ENCODE peak calls at places on chromosome 17, in ten cellular contexts. O is effector memory CD4-positive, alpha-beta T cell; I is small intestine; R is CD4-positive, alpha-beta T cell; W is astrocyte; P is AG04450; A is cardiac muscle cell; E is upper lobe of right lung; V is mesenchymal stem cell; Q is HL-60. Z is an unnamed sample.

GRCh38 chr17:44137891-44138709 is 3.6 kb upstream of the HROB start:
- DNase-seq in O (peak), I (peak), R (peak), W (peak), P (peak), A (peak), E (peak), V (peak), Q (peak), Z (peak)

GRCh38 chr17:7393613-7394451 is 493 bp downstream of the PLSCR3 start:
- DNase-seq in O (peak), I (peak), R (peak), W (no peak), P (no peak), A (peak), E (no peak), V (peak), Q (no peak), Z (no peak)

GRCh38 chr17:55159251-55159650 is 105.5 kb upstream of the HLF start:
- DNase-seq in O (no peak), I (no peak), R (no peak), W (peak), P (no peak), A (no peak), E (no peak), V (no peak), Q (no peak), Z (no peak)

GRCh38 chr17:58333396-58334207 is 5.0 kb upstream of the TSPOAP1 start:
- DNase-seq in O (no peak), I (no peak), R (no peak), W (no peak), P (no peak), A (no peak), E (peak), V (no peak), Q (no peak), Z (no peak)

GRCh38 chr17:41026668-41027471 is at the start of gene KRTAP1-5:
- DNase-seq in O (no peak), I (no peak), R (no peak), W (peak), P (peak), A (no peak), E (no peak), V (peak), Q (no peak), Z (no peak)

GRCh38 chr17:40062347-40063033 is at the start of gene THRA:
- DNase-seq in O (peak), I (peak), R (peak), W (no peak), P (no peak), A (peak), E (peak), V (peak), Q (no peak), Z (peak)

GRCh38 chr17:35094902-35095301 is 24.8 kb downstream of the RAD51D start:
- DNase-seq in O (no peak), I (no peak), R (no peak), W (peak), P (peak), A (no peak), E (no peak), V (peak), Q (no peak), Z (no peak)

GRCh38 chr17:57876023-57876865 is 26.4 kb upstream of the MRPS23 start:
- DNase-seq in O (no peak), I (no peak), R (no peak), W (no peak), P (no peak), A (no peak), E (no peak), V (no peak), Q (no peak), Z (no peak)

GRCh38 chr17:9218911-9219310 is 197.6 kb downstream of the NTN1 start:
- DNase-seq in O (no peak), I (no peak), R (no peak), W (no peak), P (no peak), A (no peak), E (no peak), V (no peak), Q (no peak), Z (no peak)

GRCh38 chr17:59373879-59374495 is 42.5 kb downstream of the YPEL2 start:
- DNase-seq in O (no peak), I (no peak), R (no peak), W (peak), P (no peak), A (no peak), E (no peak), V (peak), Q (peak), Z (no peak)

GRCh38 chr17:14294876-14295275 is 6.0 kb upstream of the HS3ST3B1 start:
- DNase-seq in O (no peak), I (no peak), R (no peak), W (no peak), P (no peak), A (no peak), E (no peak), V (no peak), Q (no peak), Z (no peak)

GRCh38 chr17:66949501-66949900 is 15.0 kb upstream of the CACNG4 start:
- DNase-seq in O (no peak), I (no peak), R (no peak), W (peak), P (no peak), A (no peak), E (peak), V (peak), Q (no peak), Z (no peak)

GRCh38 chr17:27408891-27409290 is 47.4 kb upstream of the KSR1 start:
- DNase-seq in O (no peak), I (no peak), R (no peak), W (peak), P (no peak), A (no peak), E (no peak), V (peak), Q (no peak), Z (no peak)

GRCh38 chr17:13079010-13079409 is 61.2 kb upstream of the ELAC2 start:
- DNase-seq in O (no peak), I (no peak), R (no peak), W (no peak), P (no peak), A (no peak), E (no peak), V (no peak), Q (no peak), Z (no peak)

GRCh38 chr17:76434870-76435269 is 18.1 kb downstream of the UBE2O start:
- DNase-seq in O (no peak), I (no peak), R (no peak), W (no peak), P (no peak), A (no peak), E (no peak), V (no peak), Q (no peak), Z (no peak)

GRCh38 chr17:37614391-37614790 is 5.2 kb upstream of the SYNRG start:
- DNase-seq in O (no peak), I (no peak), R (no peak), W (peak), P (peak), A (no peak), E (no peak), V (peak), Q (no peak), Z (no peak)

GRCh38 chr17:78397681-78398101 is 19.2 kb downstream of the PGS1 start:
- DNase-seq in O (no peak), I (no peak), R (no peak), W (peak), P (no peak), A (peak), E (no peak), V (peak), Q (no peak), Z (no peak)

GRCh38 chr17:74815671-74816370 is 39.7 kb upstream of the NAT9 start:
- DNase-seq in O (no peak), I (no peak), R (no peak), W (no peak), P (no peak), A (peak), E (no peak), V (no peak), Q (no peak), Z (no peak)

GRCh38 chr17:45992175-45992574 is 6.9 kb upstream of the STH start:
- DNase-seq in O (no peak), I (no peak), R (no peak), W (no peak), P (no peak), A (no peak), E (no peak), V (no peak), Q (no peak), Z (no peak)

DNA sequence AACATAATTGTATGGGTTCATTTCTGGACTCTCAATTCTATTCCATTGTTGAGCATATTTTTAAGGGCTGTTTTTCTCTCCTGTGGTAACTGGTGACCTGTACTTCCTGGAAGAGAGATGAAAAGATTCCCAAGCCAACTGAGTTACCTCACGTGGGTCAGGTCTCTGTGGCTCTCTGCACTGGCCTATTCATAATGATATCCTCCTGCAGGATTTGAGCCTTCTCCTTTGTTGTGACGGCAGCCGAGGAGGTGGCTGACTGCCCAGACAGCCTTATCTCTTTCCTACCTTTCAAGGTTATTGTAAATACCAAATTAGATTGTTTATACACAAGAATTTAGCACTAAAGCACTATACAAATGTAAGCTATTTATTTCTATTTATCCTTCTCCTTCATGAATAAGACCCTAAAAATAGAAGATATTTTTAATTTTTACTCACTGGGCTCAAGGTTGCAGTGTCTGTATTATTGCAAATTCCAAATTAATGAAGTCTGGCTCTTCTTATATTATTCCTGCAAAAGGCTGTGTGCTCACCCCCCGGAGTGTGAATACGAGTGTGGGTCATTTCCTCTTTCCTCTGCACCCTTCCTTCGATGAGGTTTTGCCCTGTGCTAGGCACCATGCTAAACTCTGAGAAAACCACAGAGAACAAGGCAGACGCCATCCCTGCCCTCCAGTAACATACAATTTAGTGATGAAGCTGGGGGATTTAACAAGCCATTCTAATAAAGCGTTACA is 2.5 kb upstream of the ACE start:
- DNase-seq in O (no peak), I (peak), R (no peak), W (peak), P (no peak), A (no peak), E (no peak), V (no peak), Q (no peak), Z (no peak)
- H3K27ac ChIP-seq in O (no peak), I (no peak), R (no peak), W (no peak), P (no peak), A (no peak), E (peak), V (no peak), Q (no peak), Z (no peak)

GRCh38 chr17:61383689-61384201 is 15.9 kb upstream of the TBX2 start:
- DNase-seq in O (no peak), I (no peak), R (no peak), W (no peak), P (no peak), A (no peak), E (no peak), V (no peak), Q (no peak), Z (no peak)
- H3K27ac ChIP-seq in O (no peak), I (no peak), R (no peak), W (no peak), P (no peak), A (peak), E (no peak), V (no peak), Q (no peak), Z (no peak)

GRCh38 chr17:17087424-17088103 is 45.3 kb downstream of the MPRIP start:
- DNase-seq in O (no peak), I (no peak), R (no peak), W (no peak), P (no peak), A (no peak), E (peak), V (no peak), Q (no peak), Z (no peak)
- H3K27ac ChIP-seq in O (no peak), I (no peak), R (no peak), W (no peak), P (no peak), A (no peak), E (no peak), V (no peak), Q (no peak), Z (no peak)

GRCh38 chr17:72720494-72720825 is 372.0 kb downstream of the SLC39A11 start:
- DNase-seq in O (no peak), I (no peak), R (no peak), W (no peak), P (no peak), A (no peak), E (no peak), V (no peak), Q (no peak), Z (no peak)

GRCh38 chr17:72726936-72727335 is 365.6 kb downstream of the SLC39A11 start:
- DNase-seq in O (no peak), I (peak), R (peak), W (no peak), P (no peak), A (no peak), E (no peak), V (peak), Q (no peak), Z (no peak)

GRCh38 chr17:72724375-72724774 is 368.1 kb downstream of the SLC39A11 start:
- DNase-seq in O (no peak), I (no peak), R (no peak), W (no peak), P (no peak), A (no peak), E (no peak), V (peak), Q (no peak), Z (no peak)

GRCh38 chr17:72730091-72730490 is 362.4 kb downstream of the SLC39A11 start:
- DNase-seq in O (no peak), I (peak), R (no peak), W (no peak), P (no peak), A (no peak), E (no peak), V (no peak), Q (no peak), Z (no peak)

DNA sequence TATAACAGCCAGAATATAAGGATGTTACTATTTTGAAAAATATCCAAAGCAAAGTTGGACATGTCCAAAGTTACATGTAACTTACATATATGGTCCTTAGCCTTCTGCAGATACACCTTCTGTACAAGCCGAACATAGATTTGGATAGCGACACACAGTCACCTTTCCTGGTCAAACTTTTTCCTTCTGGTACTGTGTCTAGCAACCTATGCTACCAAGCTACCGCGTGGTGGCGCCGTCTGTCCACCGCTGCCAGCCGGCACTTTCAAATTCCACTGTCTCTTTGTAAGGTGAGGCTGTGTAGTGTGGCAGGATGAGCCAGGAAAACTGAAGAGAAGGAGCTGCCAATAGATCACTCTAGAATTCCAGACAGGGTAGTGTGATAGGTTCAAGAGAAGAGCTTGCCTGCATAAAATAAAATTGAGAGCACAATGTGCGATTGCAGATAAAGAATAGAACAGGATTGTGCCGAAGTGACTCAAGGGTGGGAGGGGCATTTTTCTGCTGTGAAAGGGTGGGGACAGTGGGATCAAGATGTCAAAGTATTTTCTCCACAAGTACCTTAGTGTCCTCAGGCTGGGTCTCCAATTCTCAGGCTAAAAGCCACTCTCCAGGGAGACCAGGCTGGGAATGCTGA is 366.9 kb downstream of the SLC39A11 start:
- DNase-seq in O (no peak), I (peak), R (peak), W (no peak), P (no peak), A (peak), E (peak), V (peak), Q (peak), Z (peak)
- H3K27ac ChIP-seq in O (no peak), I (no peak), R (no peak), W (no peak), P (no peak), A (no peak), E (no peak), V (no peak), Q (no peak), Z (no peak)

DNA sequence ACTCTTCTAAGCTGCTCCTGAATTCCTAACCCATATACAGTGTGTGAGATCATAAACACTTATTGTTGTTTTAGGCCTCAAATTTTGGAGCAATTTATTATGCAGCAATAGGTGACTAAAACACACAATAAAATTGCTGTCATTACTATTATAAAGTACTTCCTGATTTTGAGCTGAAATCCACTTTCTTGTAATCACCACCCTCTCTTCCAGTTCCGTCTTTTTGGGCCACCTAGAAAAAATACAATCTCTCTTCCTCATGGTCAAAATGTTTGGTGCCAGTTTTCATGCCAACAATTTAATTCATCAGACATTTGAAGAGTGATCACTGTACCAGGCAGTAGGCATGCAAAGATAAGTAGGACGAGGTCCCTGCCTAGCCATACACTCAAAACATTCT is 43.3 kb upstream of the NF1 start:
- DNase-seq in O (no peak), I (no peak), R (no peak), W (no peak), P (no peak), A (no peak), E (no peak), V (no peak), Q (no peak), Z (no peak)
- H3K27ac ChIP-seq in O (no peak), I (no peak), R (no peak), W (peak), P (peak), A (no peak), E (no peak), V (peak), Q (no peak), Z (no peak)

Z was measured in substantia nigra.